ENCODE peak calls at places on chromosomes 16 and 17, in five cellular contexts. A, N, H, Z and U are unnamed samples.

GRCh38 chr17:45905812-45906211 is 11.5 kb downstream of the MAPT start:
- DNase-seq in A (no peak), N (no peak), H (no peak), Z (no peak), U (no peak)

GRCh38 chr17:73625006-73625405 is 19.2 kb downstream of the SDK2 start:
- DNase-seq in A (no peak), N (no peak), H (no peak), Z (no peak), U (no peak)

GRCh38 chr17:74746376-74746775 is 2.1 kb upstream of the NHERF1 start:
- DNase-seq in A (no peak), N (no peak), H (no peak), Z (no peak), U (no peak)

GRCh38 chr16:58815188-58815888 is 81.2 kb upstream of the GOT2 start:
- DNase-seq in A (no peak), N (no peak), H (no peak), Z (no peak), U (no peak)

GRCh38 chr17:75808905-75809621 is 24.5 kb downstream of the UNK start:
- DNase-seq in A (peak; percentile 89), N (no peak), H (no peak), Z (no peak), U (no peak)

GRCh38 chr16:47008612-47009011 is 35.1 kb upstream of the DNAJA2 start:
- DNase-seq in A (no peak), N (no peak), H (no peak), Z (no peak), U (no peak)

GRCh38 chr16:87421369-87421912 is 29.3 kb downstream of the MAP1LC3B start:
- DNase-seq in A (no peak), N (no peak), H (no peak), Z (no peak), U (no peak)

GRCh38 chr17:73646409-73647305 is 2.4 kb upstream of the SDK2 start:
- DNase-seq in A (peak; percentile 18), N (no peak), H (no peak), Z (no peak), U (no peak)

GRCh38 chr17:11493947-11494346 is 104.3 kb upstream of the DNAH9 start:
- DNase-seq in A (no peak), N (no peak), H (no peak), Z (no peak), U (no peak)

GRCh38 chr16:24851700-24852099 is 5.9 kb downstream of the SLC5A11 start:
- DNase-seq in A (peak; percentile 55), N (peak; percentile 75), H (no peak), Z (no peak), U (no peak)

GRCh38 chr17:74528491-74529199 is 2.6 kb downstream of the CD300LB start:
- DNase-seq in A (no peak), N (no peak), H (no peak), Z (no peak), U (no peak)

GRCh38 chr16:84331998-84332780 is 36.1 kb upstream of the ATP2C2 start:
- DNase-seq in A (peak; percentile 31), N (no peak), H (no peak), Z (no peak), U (no peak)

GRCh38 chr17:45326566-45326965 is 9.7 kb upstream of the MAP3K14 start:
- DNase-seq in A (no peak), N (no peak), H (no peak), Z (no peak), U (no peak)

GRCh38 chr17:58334661-58335060 is 6.1 kb upstream of the TSPOAP1 start:
- DNase-seq in A (no peak), N (no peak), H (no peak), Z (no peak), U (no peak)

GRCh38 chr16:81641403-81642106 is 137.5 kb upstream of the PLCG2 start:
- DNase-seq in A (no peak), N (no peak), H (no peak), Z (no peak), U (no peak)

GRCh38 chr17:32160526-32160925 is 18.2 kb downstream of the RHOT1 start:
- DNase-seq in A (no peak), N (no peak), H (no peak), Z (no peak), U (no peak)

GRCh38 chr16:52068447-52069074 is 478.4 kb downstream of the TOX3 start:
- DNase-seq in A (peak; percentile 21), N (no peak), H (no peak), Z (peak; percentile 36), U (no peak)

GRCh38 chr16:8852534-8852933 is 16.3 kb downstream of the CARHSP1 start:
- DNase-seq in A (no peak), N (no peak), H (no peak), Z (no peak), U (no peak)

GRCh38 chr17:35312790-35313711 is 60.4 kb downstream of the SLFN11 start:
- DNase-seq in A (peak; percentile 61), N (peak; percentile 70), H (peak; percentile 78), Z (no peak), U (no peak)

GRCh38 chr16:79651363-79651762 is 50.8 kb upstream of the MAF start:
- DNase-seq in A (peak; percentile 93), N (no peak), H (no peak), Z (peak; percentile 42), U (peak; percentile 29)

GRCh38 chr17:74123350-74123749 is 80.1 kb upstream of the RPL38 start:
- DNase-seq in A (peak; percentile 2), N (no peak), H (no peak), Z (peak; percentile 23), U (no peak)